ENCODE peak calls at places on chromosome 12, in nine cellular contexts. D is CD8-positive, alpha-beta T cell; P is stomach; M is heart right ventricle; K is lower lobe of right lung; Q is transverse colon; F is IMR-90; I is A673; Z is ascending aorta. U is an unnamed sample. For H3K4me1 and H3K9me3, the result is how much of the 10 kb centered on the place peaks cover.

GRCh38 chr12:90281156-90281868 is 572.7 kb upstream of the ATP2B1 start:
- DNase-seq in Z (no peak), D (no peak), P (no peak), M (no peak), I (no peak), F (no peak), K (no peak), Q (no peak), U (no peak)

GRCh38 chr12:48997719-48998496 is 1.3 kb downstream of the DDN start:
- DNase-seq in K (no peak), I (no peak), D (peak), M (no peak), Q (peak), P (peak), F (no peak), Z (no peak), U (no peak)

GRCh38 chr12:6887460-6887859 is 14.4 kb upstream of the SPSB2 start:
- DNase-seq in I (no peak), Q (no peak), K (peak), Z (no peak), P (peak), D (no peak), F (no peak), M (no peak), U (no peak)

GRCh38 chr12:42135264-42135814 is 9.3 kb downstream of the GXYLT1 start:
- DNase-seq in K (no peak), D (no peak), P (no peak), M (no peak), I (peak), Z (no peak), Q (no peak), F (peak), U (no peak)

GRCh38 chr12:121964813-121965643 is 46.6 kb downstream of the CFAP251 start:
- DNase-seq in I (peak), Q (no peak), P (no peak), D (no peak), M (no peak), Z (no peak), F (peak), K (no peak), U (no peak)

GRCh38 chr12:91406920-91407341 is 224.3 kb upstream of the DCN start:
- DNase-seq in Z (no peak), K (no peak), I (peak), Q (peak), P (no peak), D (no peak), F (no peak), M (no peak), U (no peak)

GRCh38 chr12:3496964-3497363 is 6.0 kb downstream of the PRMT8 start:
- DNase-seq in P (no peak), Z (no peak), I (no peak), Q (no peak), D (no peak), M (no peak), K (no peak), F (no peak), U (no peak)

GRCh38 chr12:107929436-107929835 is 154.9 kb downstream of the ASCL4 start:
- DNase-seq in I (peak), M (no peak), D (no peak), K (no peak), F (peak), P (no peak), Q (no peak), Z (no peak), U (no peak)

GRCh38 chr12:111748867-111749266 is 17.9 kb upstream of the ALDH2 start:
- DNase-seq in I (no peak), Z (no peak), P (no peak), Q (no peak), K (no peak), D (no peak), M (no peak), F (no peak), U (no peak)

GRCh38 chr12:77204055-77204454 is 138.7 kb upstream of the E2F7 start:
- DNase-seq in Z (no peak), I (peak), M (no peak), F (peak), K (no peak), D (no peak), P (no peak), Q (no peak), U (no peak)

GRCh38 chr12:89250213-89250612 is 102.1 kb downstream of the DUSP6 start:
- DNase-seq in D (no peak), F (no peak), K (no peak), Q (no peak), I (no peak), M (no peak), P (no peak), Z (no peak), U (no peak)

GRCh38 chr12:113093409-113094101 is 37.0 kb downstream of the DTX1 start:
- DNase-seq in F (no peak), K (no peak), Q (no peak), D (no peak), Z (no peak), M (no peak), I (no peak), P (no peak), U (no peak)
- H3K4me1 ChIP-seq in F (under half), K (under half), Q (under half), D (under half), Z (under half), M (under half), I (under half), P (under half), U (under half)

GRCh38 chr12:10607885-10608458 is 5.4 kb downstream of the MAGOHB start:
- DNase-seq in F (peak), D (peak), I (peak), Z (no peak), M (no peak), P (no peak), K (no peak), Q (no peak), U (no peak)
- TF ChIP-seq CTCF in F (peak), D (peak), I (peak), Z (peak), M (no peak), P (no peak), K (no peak), Q (no peak), U (no peak)

GRCh38 chr12:34390846-34391700 is 368.8 kb downstream of the ALG10 start:
- DNase-seq in I (no peak), D (no peak), Q (no peak), P (no peak), K (peak), M (no peak), Z (no peak), F (no peak), U (no peak)

GRCh38 chr12:34391771-34392581 is 369.7 kb downstream of the ALG10 start:
- DNase-seq in K (peak), M (no peak), Z (no peak), Q (no peak), I (no peak), P (peak), F (no peak), D (peak), U (no peak)

GRCh38 chr12:34389378-34390170 is 367.3 kb downstream of the ALG10 start:
- DNase-seq in P (no peak), I (no peak), K (peak), Z (no peak), Q (no peak), F (no peak), M (no peak), D (no peak), U (no peak)

GRCh38 chr12:34388636-34389377 is 366.5 kb downstream of the ALG10 start:
- DNase-seq in I (no peak), D (peak), F (no peak), Q (no peak), Z (no peak), M (no peak), P (no peak), K (no peak), U (no peak)

GRCh38 chr12:34390171-34390841 is 368.0 kb downstream of the ALG10 start:
- DNase-seq in F (no peak), Q (no peak), Z (no peak), P (no peak), K (peak), D (no peak), I (no peak), M (no peak), U (no peak)
- H3K9me3 ChIP-seq in F (under half), Q (under half), Z (under half), P (half or more), K (under half), D (under half), I (under half), M (under half), U (under half)

DNA sequence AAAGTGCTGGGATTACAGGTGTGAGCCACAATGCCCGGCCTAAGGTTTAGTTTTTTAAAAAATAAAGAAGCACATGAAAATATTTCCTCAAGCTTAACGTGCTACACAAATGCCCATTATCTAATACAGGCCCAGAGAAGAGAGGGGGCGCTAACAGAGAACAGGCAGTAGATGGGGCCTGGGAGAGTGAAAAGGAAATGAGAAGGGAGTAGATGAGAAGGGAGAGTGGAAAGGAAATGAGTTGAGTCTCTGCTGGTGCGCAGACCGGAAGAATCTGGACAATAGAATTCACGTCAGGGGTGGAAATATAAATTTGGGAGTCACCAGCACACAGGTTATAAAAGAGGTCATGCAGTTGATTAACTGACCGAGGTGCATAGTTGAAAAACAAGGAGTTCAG is 10.7 kb downstream of the PXN start:
- DNase-seq in P (no peak), M (peak), D (no peak), Z (no peak), Q (no peak), I (no peak), F (no peak), K (no peak), U (no peak)
- H3K4me1 ChIP-seq in P (half or more), M (half or more), D (half or more), Z (half or more), Q (half or more), I (under half), F (under half), K (half or more), U (under half)

GRCh38 chr12:70849265-70849960 is 71.1 kb downstream of the PTPRR start:
- DNase-seq in Q (no peak), P (no peak), Z (no peak), I (peak), M (no peak), F (peak), D (no peak), K (no peak), U (no peak)
- TF ChIP-seq CTCF in Q (peak), P (peak), Z (peak), I (peak), M (no peak), F (peak), D (no peak), K (peak), U (peak)

GRCh38 chr12:34384693-34385092 is 362.4 kb downstream of the ALG10 start:
- DNase-seq in D (no peak), K (no peak), Z (no peak), Q (no peak), M (no peak), F (no peak), P (no peak), I (no peak), U (no peak)

GRCh38 chr12:34373926-34374325 is 351.6 kb downstream of the ALG10 start:
- DNase-seq in Q (no peak), I (no peak), P (no peak), K (no peak), F (no peak), Z (no peak), M (no peak), D (no peak), U (no peak)

GRCh38 chr12:34376133-34376799 is 354.0 kb downstream of the ALG10 start:
- DNase-seq in M (no peak), K (no peak), I (no peak), F (no peak), D (no peak), Z (no peak), Q (no peak), P (no peak), U (no peak)

GRCh38 chr12:34377243-34378035 is 355.1 kb downstream of the ALG10 start:
- DNase-seq in Q (no peak), D (no peak), I (no peak), F (no peak), K (no peak), Z (no peak), P (no peak), M (no peak), U (no peak)

GRCh38 chr12:34379142-34379541 is 356.8 kb downstream of the ALG10 start:
- DNase-seq in F (no peak), Q (no peak), P (no peak), I (no peak), K (no peak), D (no peak), M (no peak), Z (no peak), U (no peak)
- H3K9me3 ChIP-seq in F (under half), Q (half or more), P (half or more), I (under half), K (under half), D (under half), M (under half), Z (under half), U (under half)

GRCh38 chr12:124553862-124554428 is 13.5 kb downstream of the NCOR2 start:
- DNase-seq in Q (no peak), M (no peak), K (no peak), F (no peak), D (peak), I (no peak), P (no peak), Z (no peak), U (no peak)
- H3K4me1 ChIP-seq in Q (half or more), M (half or more), K (half or more), F (under half), D (under half), I (half or more), P (half or more), Z (half or more), U (half or more)

GRCh38 chr12:32834122-32834521 is 62.5 kb downstream of the PKP2 start:
- DNase-seq in K (no peak), Q (no peak), P (no peak), I (no peak), M (no peak), Z (no peak), F (no peak), D (no peak), U (no peak)
- TF ChIP-seq CTCF in K (no peak), Q (no peak), P (no peak), I (no peak), M (no peak), Z (no peak), F (no peak), D (no peak), U (no peak)

DNA sequence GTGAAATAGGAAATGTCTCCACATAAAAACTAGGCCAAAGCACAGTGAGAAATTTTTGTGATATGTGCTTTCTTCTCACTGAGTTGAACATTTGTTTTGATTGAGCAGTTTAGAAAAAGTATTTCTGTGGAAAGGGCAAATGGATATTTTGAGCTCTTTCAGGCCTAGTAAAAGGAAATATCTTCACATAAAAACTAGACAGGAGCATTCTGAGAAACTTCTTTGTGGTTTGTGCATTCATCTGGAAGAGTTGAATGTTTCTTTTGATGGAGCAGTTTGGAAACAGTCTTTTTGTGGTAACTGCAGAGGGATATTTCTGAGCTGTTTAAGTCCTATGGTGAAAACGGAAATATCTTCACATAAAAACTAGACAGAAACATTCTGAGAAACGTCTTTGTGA is 582.7 kb upstream of the ALG10B start:
- DNase-seq in Q (no peak), P (no peak), Z (no peak), F (no peak), I (no peak), K (no peak), D (no peak), M (no peak), U (no peak)
- H3K9me3 ChIP-seq in Q (under half), P (under half), Z (under half), F (under half), I (under half), K (under half), D (under half), M (half or more), U (under half)